ENCODE peak calls at places on chromosomes 16 and 17, in four cellular contexts. B is A673, J is lower lobe of right lung, R is breast epithelium. M is an unnamed sample.

GRCh38 chr17:4834621-4835020 is 1.5 kb downstream of the MINK1 start:
- DNase-seq in B (no peak), J (no peak), R (no peak), M (no peak)

GRCh38 chr16:13919330-13919682 is 648 bp upstream of the ERCC4 start:
- DNase-seq in B (peak), J (no peak), R (no peak), M (peak)

GRCh38 chr16:16865374-16865773 is 486.4 kb downstream of the NPIPA7 start:
- DNase-seq in B (no peak), J (no peak), R (no peak), M (no peak)

GRCh38 chr17:38464251-38464722 is 36.0 kb downstream of the ARHGAP23 start:
- DNase-seq in B (no peak), J (no peak), R (no peak), M (no peak)

GRCh38 chr16:47848481-47849109 is 307.2 kb downstream of the ABCC12 start:
- DNase-seq in B (no peak), J (no peak), R (no peak), M (peak)

GRCh38 chr16:85628651-85629050 is 15.5 kb downstream of the GSE1 start:
- DNase-seq in B (no peak), J (no peak), R (no peak), M (no peak)

GRCh38 chr16:47045023-47045422 is 71.5 kb upstream of the DNAJA2 start:
- DNase-seq in B (no peak), J (no peak), R (no peak), M (no peak)

GRCh38 chr16:86626284-86626683 is 47.9 kb downstream of the FOXL1 start:
- DNase-seq in B (no peak), J (no peak), R (no peak), M (no peak)

GRCh38 chr16:22077700-22078313 is 14.5 kb upstream of the VWA3A start:
- DNase-seq in B (peak), J (no peak), R (no peak), M (peak)

GRCh38 chr16:58733248-58733670 is 857 bp downstream of the GOT2 start:
- DNase-seq in B (no peak), J (no peak), R (no peak), M (no peak)

GRCh38 chr17:14019186-14019956 is 49.9 kb upstream of the COX10 start:
- DNase-seq in B (no peak), J (no peak), R (no peak), M (peak)

GRCh38 chr16:56989988-56990387 is 631 bp downstream of the NLRC5 start:
- DNase-seq in B (no peak), J (no peak), R (no peak), M (no peak)

GRCh38 chr16:74226361-74226979 is 70.1 kb upstream of the PSMD7 start:
- DNase-seq in B (peak), J (no peak), R (no peak), M (peak)

GRCh38 chr16:13350000-13350399 is 448.6 kb downstream of the SHISA9 start:
- DNase-seq in B (no peak), J (no peak), R (no peak), M (no peak)

GRCh38 chr17:15392326-15392739 is 50.9 kb upstream of the TEKT3 start:
- DNase-seq in B (no peak), J (no peak), R (no peak), M (peak)

GRCh38 chr17:15112881-15113617 is 152.1 kb downstream of the PMP22 start:
- DNase-seq in B (no peak), J (no peak), R (no peak), M (peak)

GRCh38 chr17:62998665-62999393 is 32.8 kb downstream of the TANC2 start:
- DNase-seq in B (no peak), J (no peak), R (no peak), M (no peak)

GRCh38 chr17:28643979-28644781 is 778 bp downstream of the BLTP2 start:
- DNase-seq in B (peak), J (peak), R (no peak), M (peak)

GRCh38 chr17:2872282-2872681 is 76.0 kb downstream of the RAP1GAP2 start:
- DNase-seq in B (no peak), J (no peak), R (no peak), M (no peak)

GRCh38 chr17:79939755-79940154 is 95.9 kb downstream of the TBC1D16 start:
- DNase-seq in B (no peak), J (peak), R (no peak), M (no peak)

GRCh38 chr17:56918916-56919315 is 5.1 kb upstream of the TRIM25 start:
- DNase-seq in B (no peak), J (no peak), R (no peak), M (no peak)

GRCh38 chr16:84879569-84880487 is 60.0 kb downstream of the CRISPLD2 start:
- DNase-seq in B (no peak), J (no peak), R (no peak), M (no peak)

GRCh38 chr16:85055503-85056210 is 28.1 kb downstream of the KIAA0513 start:
- DNase-seq in B (no peak), J (peak), R (peak), M (peak)

GRCh38 chr16:68790130-68790761 is 53.1 kb upstream of the TANGO6 start:
- DNase-seq in B (no peak), J (no peak), R (no peak), M (peak)

GRCh38 chr16:49889725-49890397 is 33.9 kb upstream of the ZNF423 start:
- DNase-seq in B (no peak), J (no peak), R (no peak), M (no peak)

GRCh38 chr17:46758614-46759013 is 59.9 kb downstream of the WNT3 start:
- DNase-seq in B (no peak), J (no peak), R (no peak), M (no peak)

GRCh38 chr17:81860756-81861568 is 627 bp upstream of the P4HB start:
- DNase-seq in B (peak), J (peak), R (peak), M (peak)
- TF ChIP-seq CTCF in B (no peak), J (no peak), R (peak), M (no peak)

DNA sequence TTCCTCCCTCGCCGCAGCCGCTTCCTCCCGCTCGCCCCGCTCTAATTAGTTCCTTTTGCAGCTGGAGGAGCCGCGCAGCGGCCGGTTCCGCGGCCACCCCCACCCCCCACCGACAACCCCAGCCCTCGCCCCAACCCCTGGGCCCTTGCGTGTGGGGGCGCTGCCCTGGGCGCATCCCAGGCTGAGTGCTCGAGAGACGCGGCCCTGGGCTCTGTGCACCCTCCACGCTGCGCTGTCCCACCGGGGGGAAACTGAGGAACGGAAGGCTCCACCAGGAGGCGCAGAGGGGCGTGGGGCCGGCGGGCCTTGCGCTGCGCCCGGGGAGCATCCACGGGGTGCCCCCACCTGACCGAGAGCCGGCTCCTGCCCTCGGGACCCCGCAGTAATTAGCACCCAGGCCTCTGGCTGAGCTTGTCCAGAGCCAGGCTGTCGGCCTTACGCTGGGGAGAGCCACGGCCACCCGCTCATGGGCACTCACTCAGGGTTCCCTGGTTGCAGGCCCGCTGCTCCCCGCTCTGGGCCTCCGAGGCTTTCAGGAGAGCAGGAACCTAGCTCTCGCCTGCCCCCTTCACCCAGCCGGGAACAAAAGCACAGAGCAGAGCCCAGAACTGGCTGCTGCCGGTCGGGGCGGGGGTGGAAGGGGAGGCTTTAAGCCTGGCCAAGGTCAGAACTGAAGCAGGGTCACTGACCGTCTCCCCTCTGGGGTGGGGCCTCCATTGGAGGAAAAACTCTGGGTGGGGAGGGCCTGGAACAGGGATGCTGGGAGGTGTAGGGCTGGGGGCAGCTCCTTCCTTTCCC is 12.1 kb downstream of the GLIS2 start:
- DNase-seq in B (peak), J (peak), R (peak), M (peak)
- TF ChIP-seq CTCF in B (peak), J (peak), R (peak), M (peak)

DNA sequence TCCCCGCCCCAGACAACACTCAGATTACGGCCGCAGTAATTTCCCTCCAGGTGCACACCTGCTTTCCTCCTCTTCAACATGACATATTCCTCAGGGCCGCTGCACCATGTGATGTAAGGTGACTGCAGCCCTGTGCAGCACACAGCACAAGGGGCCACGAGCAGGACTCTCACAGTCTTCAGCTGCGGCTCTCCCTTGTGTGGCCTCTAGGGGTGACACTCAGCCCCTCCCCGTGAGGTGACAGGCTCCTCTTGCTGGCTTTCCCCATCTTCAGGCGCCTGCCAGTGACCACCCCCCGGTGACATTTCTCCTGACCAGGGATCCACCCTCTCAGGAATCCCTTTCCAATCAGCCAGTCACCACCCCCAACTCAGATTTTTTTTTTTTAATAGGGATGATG is 31.3 kb upstream of the ABCC3 start:
- DNase-seq in B (peak), J (no peak), R (no peak), M (no peak)
- TF ChIP-seq CTCF in B (peak), J (no peak), R (no peak), M (peak)

GRCh38 chr16:28118636-28119035 is 55.1 kb upstream of the GSG1L start:
- DNase-seq in B (no peak), J (no peak), R (no peak), M (no peak)
- TF ChIP-seq CTCF in B (no peak), J (no peak), R (no peak), M (no peak)

DNA sequence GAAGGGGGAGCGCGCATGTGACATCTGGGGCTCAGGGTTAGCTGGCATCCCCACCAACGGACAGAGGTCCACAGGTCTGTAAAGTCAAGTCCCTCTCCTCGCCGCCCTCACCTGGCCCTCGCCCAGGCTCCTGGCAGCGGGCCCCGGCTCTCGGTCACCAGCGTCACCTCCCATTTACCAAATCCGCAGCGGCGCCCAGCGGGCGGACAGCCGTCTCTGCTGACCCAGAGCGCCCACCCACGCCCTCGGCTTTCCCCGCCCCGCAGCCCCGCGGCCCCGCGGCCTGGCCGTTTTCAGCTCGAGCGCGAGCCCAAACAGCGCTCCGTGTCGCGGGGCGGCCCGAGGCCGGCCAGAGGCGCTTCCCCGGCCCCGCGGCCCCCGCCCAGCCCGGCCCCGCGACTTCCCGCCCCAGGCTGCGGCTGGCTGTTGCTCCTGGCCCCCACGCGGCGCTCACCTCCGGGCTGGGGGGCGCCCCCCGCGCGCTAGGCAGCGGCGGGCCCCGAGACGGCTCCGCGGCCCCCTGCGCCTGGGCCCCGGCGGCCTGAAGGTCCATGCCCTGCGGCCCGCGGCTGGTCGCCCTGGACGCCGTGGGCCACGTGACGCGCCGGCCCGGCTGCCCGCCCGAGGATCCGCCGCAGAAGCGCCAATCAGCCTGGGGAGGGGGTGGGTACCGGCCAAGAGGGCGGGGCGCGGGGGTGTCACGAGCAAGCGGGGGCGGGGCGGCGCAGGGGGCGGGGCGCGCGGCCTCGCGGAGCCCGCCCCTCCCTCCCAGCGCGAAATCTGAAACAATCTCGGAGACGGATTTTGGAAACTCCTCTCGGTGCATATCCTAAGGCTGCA is at the start of gene COPRS:
- DNase-seq in B (peak), J (peak), R (peak), M (peak)
- TF ChIP-seq CTCF in B (no peak), J (no peak), R (no peak), M (peak)

GRCh38 chr17:61411114-61411943 is 11.7 kb downstream of the TBX2 start:
- DNase-seq in B (peak), J (peak), R (peak), M (peak)
- TF ChIP-seq CTCF in B (peak), J (no peak), R (no peak), M (peak)

DNA sequence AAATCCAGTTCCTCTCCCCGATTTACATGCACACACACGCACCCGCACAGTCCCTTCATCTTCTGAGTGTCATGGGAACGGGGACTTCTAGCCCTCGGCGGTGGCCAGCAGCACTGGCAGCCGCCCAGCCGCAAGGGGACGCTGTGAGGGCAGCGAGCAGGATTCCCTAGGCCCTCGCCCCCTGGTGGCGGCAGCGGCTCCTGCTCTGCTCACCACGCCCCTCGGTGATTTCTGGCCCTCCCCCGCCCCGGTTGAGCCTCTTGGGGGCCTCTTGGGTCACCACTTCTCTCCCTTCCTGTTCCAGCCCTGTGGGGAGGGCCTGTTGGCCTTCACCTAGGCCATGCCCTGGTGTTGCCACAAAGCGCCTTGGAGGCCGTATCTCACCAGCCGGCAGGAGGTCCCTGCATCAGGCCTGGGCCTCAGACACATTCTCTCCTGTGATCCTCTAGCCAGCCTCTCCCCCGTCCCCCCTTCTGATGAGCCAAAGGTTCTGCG is 75.2 kb upstream of the KSR1 start:
- DNase-seq in B (peak), J (peak), R (no peak), M (no peak)
- TF ChIP-seq CTCF in B (peak), J (peak), R (peak), M (peak)

GRCh38 chr16:72935896-72936295 is 112.0 kb downstream of the ZFHX3 start:
- DNase-seq in B (no peak), J (no peak), R (no peak), M (no peak)
- TF ChIP-seq CTCF in B (no peak), J (no peak), R (no peak), M (no peak)

M was measured in HFFc6.